ENCODE peak calls at places on chromosomes 13 and 19, in nine cellular contexts. D, Q, O, G, V, U, W, C and R are unnamed samples.

GRCh38 chr19:947707-948533 is 22.1 kb downstream of the ARID3A start:
- DNase-seq in D (peak; percentile 83), Q (no peak), O (no peak), G (no peak), V (peak; percentile 34), U (no peak), W (no peak), C (no peak), R (no peak)

GRCh38 chr13:23637813-23638212 is 67.6 kb downstream of the TNFRSF19 start:
- DNase-seq in D (no peak), Q (no peak), O (no peak), G (no peak), V (no peak), U (no peak), W (no peak), C (no peak), R (no peak)

GRCh38 chr19:6710273-6711077 is 10.0 kb downstream of the C3 start:
- DNase-seq in D (no peak), Q (no peak), O (no peak), G (no peak), V (peak; percentile 27), U (no peak), W (peak; percentile 35), C (no peak), R (no peak)

GRCh38 chr19:29842471-29843179 is 30.8 kb downstream of the CCNE1 start:
- DNase-seq in D (no peak), Q (no peak), O (no peak), G (no peak), V (no peak), U (no peak), W (no peak), C (peak; percentile 3), R (no peak)

GRCh38 chr19:23286477-23286876 is 36.3 kb upstream of the ZNF724 start:
- DNase-seq in D (no peak), Q (no peak), O (no peak), G (no peak), V (peak; percentile 7), U (no peak), W (peak; percentile 17), C (no peak), R (no peak)

GRCh38 chr19:18594096-18594823 is 5.7 kb downstream of the REX1BD start:
- DNase-seq in D (peak; percentile 79), Q (peak; percentile 68), O (peak; percentile 94), G (peak; percentile 38), V (peak; percentile 84), U (no peak), W (peak; percentile 79), C (peak; percentile 74), R (peak; percentile 60)

GRCh38 chr13:75072368-75072767 is 409.6 kb downstream of the TBC1D4 start:
- DNase-seq in D (no peak), Q (no peak), O (no peak), G (no peak), V (no peak), U (no peak), W (no peak), C (no peak), R (no peak)

GRCh38 chr13:42369071-42369795 is 97.3 kb downstream of the AKAP11 start:
- DNase-seq in D (no peak), Q (no peak), O (no peak), G (no peak), V (no peak), U (no peak), W (peak; percentile 66), C (no peak), R (no peak)

GRCh38 chr19:7658219-7658686 is 10.6 kb upstream of the RETN start:
- DNase-seq in D (peak; percentile 37), Q (no peak), O (no peak), G (no peak), V (peak; percentile 41), U (no peak), W (peak; percentile 78), C (no peak), R (no peak)

GRCh38 chr13:79775830-79776229 is 294.9 kb downstream of the NDFIP2 start:
- DNase-seq in D (peak; percentile 36), Q (no peak), O (peak; percentile 22), G (no peak), V (no peak), U (no peak), W (peak; percentile 10), C (peak; percentile 76), R (no peak)

GRCh38 chr13:114118086-114118762 is 14.2 kb downstream of the RASA3 start:
- DNase-seq in D (no peak), Q (no peak), O (no peak), G (no peak), V (no peak), U (no peak), W (peak; percentile 19), C (peak; percentile 44), R (no peak)